ENCODE peak calls at places on chromosome 6, in ten cellular contexts. F is vagina; D is RCC 7860; Z is activated B cell treated with CpG ODN at 0.5 μM for 24 hours; B is G401; N is left cardiac atrium; R is stimulated activated naive CD8-positive, alpha-beta T cell treated with anti-CD3 and anti-CD28 coated beads, Interleukin-15, amount 100 ng/mL, for 72 hours; T is small intestine; O is stimulated activated CD8-positive, alpha-beta memory T cell treated with anti-CD3 and anti-CD28 coated beads, Interleukin-12 subunit alpha, Interleukin-12 subunit beta, amount 100 ng/mL, for 1 hour; V is stimulated activated effector memory CD8-positive, alpha-beta T cell treated with anti-CD3 and anti-CD28 coated beads, Interleukin-12 subunit alpha, Interleukin-12 subunit beta, amount 100 ng/mL, for 72 hours. K is an unnamed sample.

GRCh38 chr6:150267686-150268561 is 100.9 kb upstream of the IYD start:
- DNase-seq in N (no peak), T (no peak), D (no peak), R (no peak), B (peak; percentile 78), O (no peak), Z (no peak), V (no peak), F (no peak), K (no peak)

GRCh38 chr6:110296151-110297028 is 61.8 kb downstream of the METTL24 start:
- DNase-seq in N (no peak), R (no peak), Z (no peak), V (no peak), D (no peak), F (no peak), T (no peak), O (no peak), B (no peak), K (no peak)

GRCh38 chr6:19866900-19867627 is 29.9 kb downstream of the ID4 start:
- DNase-seq in F (no peak), N (no peak), V (no peak), R (no peak), D (peak; percentile 50), Z (no peak), O (no peak), B (no peak), T (peak; percentile 42), K (no peak)

GRCh38 chr6:143060354-143060805 is 309 bp upstream of the AIG1 start:
- DNase-seq in O (peak; percentile 52), B (peak; percentile 81), R (peak; percentile 78), F (no peak), V (peak; percentile 56), N (peak; percentile 88), D (peak; percentile 68), Z (peak; percentile 74), T (peak; percentile 78), K (peak; percentile 83)

GRCh38 chr6:42899871-42900270 is 16.0 kb upstream of the PTCRA start:
- DNase-seq in V (no peak), B (no peak), D (no peak), N (no peak), F (no peak), T (no peak), O (no peak), Z (no peak), R (no peak), K (no peak)

GRCh38 chr6:152595507-152595906 is 41.7 kb downstream of the SYNE1 start:
- DNase-seq in D (no peak), B (no peak), V (no peak), T (no peak), O (no peak), R (no peak), Z (no peak), N (no peak), F (no peak), K (no peak)

GRCh38 chr6:168072730-168073129 is 6.3 kb downstream of the FRMD1 start:
- DNase-seq in Z (no peak), F (no peak), R (no peak), B (no peak), T (no peak), D (no peak), O (no peak), N (no peak), V (no peak), K (no peak)

GRCh38 chr6:44831002-44831610 is 443.6 kb downstream of the CDC5L start:
- DNase-seq in N (no peak), R (no peak), F (no peak), D (no peak), V (no peak), B (no peak), Z (no peak), T (no peak), O (no peak), K (no peak)

GRCh38 chr6:116741571-116741970 is 23.9 kb downstream of the FAM162B start:
- DNase-seq in D (no peak), R (no peak), N (no peak), O (no peak), Z (no peak), B (no peak), V (no peak), F (no peak), T (no peak), K (no peak)

GRCh38 chr6:138307816-138308727 is 69.6 kb upstream of the SMIM28 start:
- DNase-seq in Z (no peak), V (no peak), D (no peak), B (peak; percentile 88), F (no peak), N (peak; percentile 45), O (no peak), T (peak; percentile 59), R (no peak), K (peak; percentile 37)

GRCh38 chr6:136051140-136051775 is 198.9 kb downstream of the MTFR2 start:
- DNase-seq in N (peak; percentile 31), V (no peak), O (no peak), B (no peak), R (no peak), D (no peak), T (no peak), F (no peak), Z (no peak), K (no peak)

GRCh38 chr6:77463881-77464867 is 883 bp upstream of the HTR1B start:
- DNase-seq in N (no peak), V (no peak), F (no peak), Z (no peak), B (no peak), R (no peak), D (no peak), T (no peak), O (no peak), K (no peak)

GRCh38 chr6:137666202-137666774 is 172.1 kb upstream of the OLIG3 start:
- DNase-seq in O (no peak), B (no peak), D (no peak), N (no peak), F (no peak), V (no peak), Z (no peak), R (no peak), T (no peak), K (no peak)

GRCh38 chr6:43784049-43784855 is 14.2 kb downstream of the VEGFA start:
- DNase-seq in R (no peak), O (no peak), V (no peak), T (no peak), D (no peak), Z (no peak), B (no peak), F (no peak), N (peak; percentile 24), K (no peak)

GRCh38 chr6:168193816-168194701 is 115.0 kb upstream of the FRMD1 start:
- DNase-seq in T (no peak), R (no peak), V (no peak), O (no peak), B (no peak), F (peak; percentile 95), D (peak; percentile 7), N (no peak), Z (no peak), K (no peak)

GRCh38 chr6:74671558-74672025 is 534.3 kb downstream of the COL12A1 start:
- DNase-seq in V (no peak), T (no peak), F (no peak), B (no peak), N (no peak), D (no peak), R (no peak), Z (no peak), O (no peak), K (no peak)

GRCh38 chr6:168562576-168563151 is 121.7 kb downstream of the SMOC2 start:
- DNase-seq in O (no peak), R (no peak), V (no peak), T (no peak), F (peak; percentile 61), N (no peak), B (no peak), Z (no peak), D (no peak), K (no peak)

GRCh38 chr6:111469543-111469942 is 13.5 kb downstream of the REV3L start:
- DNase-seq in V (no peak), N (no peak), O (no peak), T (no peak), F (no peak), Z (no peak), D (no peak), B (no peak), R (no peak), K (no peak)

GRCh38 chr6:106431972-106432371 is 71.5 kb downstream of the CRYBG1 start:
- DNase-seq in D (no peak), N (no peak), O (no peak), F (no peak), B (no peak), V (no peak), T (no peak), Z (no peak), R (no peak), K (no peak)

GRCh38 chr6:79373880-79374279 is 139.4 kb upstream of the HMGN3 start:
- DNase-seq in B (no peak), T (no peak), V (no peak), F (no peak), N (no peak), O (no peak), Z (no peak), R (no peak), D (no peak), K (no peak)

GRCh38 chr6:72657798-72658197 is 35.9 kb downstream of the KCNQ5 start:
- DNase-seq in B (no peak), T (no peak), R (no peak), N (no peak), D (peak; percentile 36), Z (no peak), O (no peak), V (no peak), F (no peak), K (no peak)

GRCh38 chr6:23414204-23414501 is 711.9 kb upstream of the NRSN1 start:
- DNase-seq in T (no peak), F (no peak), D (peak; percentile 7), O (no peak), R (no peak), B (no peak), Z (no peak), V (no peak), N (no peak), K (no peak)

GRCh38 chr6:151629791-151630190 is 136.0 kb downstream of the CCDC170 start:
- DNase-seq in T (peak; percentile 32), D (no peak), B (no peak), R (no peak), Z (no peak), F (no peak), N (no peak), V (no peak), O (no peak), K (peak; percentile 33)

GRCh38 chr6:108766419-108766818 is 81.8 kb upstream of the ARMC2 start:
- DNase-seq in V (no peak), N (no peak), B (no peak), T (no peak), O (no peak), F (no peak), D (no peak), R (no peak), Z (no peak), K (no peak)

GRCh38 chr6:110491644-110492317 is 15.4 kb upstream of the SLC22A16 start:
- DNase-seq in Z (no peak), N (no peak), F (no peak), R (no peak), B (peak; percentile 16), V (no peak), D (no peak), O (no peak), T (no peak), K (no peak)

K was measured in body of pancreas.